ENCODE peak calls at places on chromosome 6, in four cellular contexts. B is A549, E is suprapubic skin, C is tibial nerve. U is an unnamed sample.

GRCh38 chr6:107079429-107079828 is 35.9 kb downstream of the BEND3 start:
- DNase-seq in B (no peak), E (no peak), C (no peak), U (no peak)

GRCh38 chr6:54655162-54655561 is 191.4 kb upstream of the FAM83B start:
- DNase-seq in B (no peak), E (no peak), C (no peak), U (no peak)

GRCh38 chr6:43771858-43772570 is 2.0 kb downstream of the VEGFA start:
- DNase-seq in B (peak; percentile 43), E (no peak), C (peak; percentile 55), U (no peak)

GRCh38 chr6:107673076-107673494 is 151.0 kb downstream of the SCML4 start:
- DNase-seq in B (no peak), E (no peak), C (no peak), U (no peak)

GRCh38 chr6:41153451-41153850 is 696 bp downstream of the TREML1 start:
- DNase-seq in B (no peak), E (no peak), C (no peak), U (no peak)

GRCh38 chr6:157893238-157893637 is 70.2 kb downstream of the SNX9 start:
- DNase-seq in B (no peak), E (no peak), C (no peak), U (no peak)

GRCh38 chr6:42963855-42964605 is 3.5 kb downstream of the GNMT start:
- DNase-seq in B (peak; percentile 34), E (no peak), C (no peak), U (no peak)

GRCh38 chr6:108558372-108559096 is 2.2 kb upstream of the FOXO3 start:
- DNase-seq in B (peak; percentile 65), E (peak; percentile 99), C (peak; percentile 97), U (peak; percentile 100)

GRCh38 chr6:19608546-19608945 is 228.6 kb upstream of the ID4 start:
- DNase-seq in B (no peak), E (no peak), C (no peak), U (no peak)

GRCh38 chr6:19610260-19610659 is 226.9 kb upstream of the ID4 start:
- DNase-seq in B (no peak), E (no peak), C (no peak), U (no peak)

GRCh38 chr6:19616022-19616421 is 221.1 kb upstream of the ID4 start:
- DNase-seq in B (no peak), E (no peak), C (no peak), U (no peak)

GRCh38 chr6:19613678-19614077 is 223.5 kb upstream of the ID4 start:
- DNase-seq in B (no peak), E (no peak), C (no peak), U (no peak)
- TF ChIP-seq CTCF in B (no peak), E (no peak), C (no peak), U (no peak)

GRCh38 chr6:33286946-33287914 is 1.8 kb downstream of the WDR46 start:
- DNase-seq in B (no peak), E (no peak), C (no peak), U (no peak)

GRCh38 chr6:33289784-33290315 is 449 bp downstream of the PFDN6 start:
- DNase-seq in B (no peak), E (no peak), C (no peak), U (no peak)

GRCh38 chr6:33290459-33290858 is 1.1 kb downstream of the PFDN6 start:
- DNase-seq in B (no peak), E (no peak), C (no peak), U (no peak)

GRCh38 chr6:33288141-33288941 is 698 bp downstream of the WDR46 start:
- DNase-seq in B (no peak), E (no peak), C (no peak), U (no peak)

GRCh38 chr6:33288942-33289783 is at the start of the genes PFDN6 and WDR46:
- DNase-seq in B (peak; percentile 96), E (peak; percentile 90), C (peak; percentile 83), U (peak; percentile 95)
- TF ChIP-seq EP300 in B (no peak), E (no peak), C (peak; percentile 88), U (no peak)

GRCh38 chr6:35729722-35730121 is 7.1 kb upstream of the ARMC12 start:
- DNase-seq in B (no peak), E (no peak), C (no peak), U (no peak)

GRCh38 chr6:35731414-35731735 is 5.5 kb upstream of the ARMC12 start:
- DNase-seq in B (peak; percentile 81), E (peak; percentile 99), C (peak; percentile 100), U (peak; percentile 99)

GRCh38 chr6:35733633-35734032 is 3.2 kb upstream of the ARMC12 start:
- DNase-seq in B (no peak), E (no peak), C (no peak), U (no peak)

GRCh38 chr6:35730745-35731413 is 6.0 kb upstream of the ARMC12 start:
- DNase-seq in B (no peak), E (peak; percentile 74), C (peak; percentile 67), U (no peak)

DNA sequence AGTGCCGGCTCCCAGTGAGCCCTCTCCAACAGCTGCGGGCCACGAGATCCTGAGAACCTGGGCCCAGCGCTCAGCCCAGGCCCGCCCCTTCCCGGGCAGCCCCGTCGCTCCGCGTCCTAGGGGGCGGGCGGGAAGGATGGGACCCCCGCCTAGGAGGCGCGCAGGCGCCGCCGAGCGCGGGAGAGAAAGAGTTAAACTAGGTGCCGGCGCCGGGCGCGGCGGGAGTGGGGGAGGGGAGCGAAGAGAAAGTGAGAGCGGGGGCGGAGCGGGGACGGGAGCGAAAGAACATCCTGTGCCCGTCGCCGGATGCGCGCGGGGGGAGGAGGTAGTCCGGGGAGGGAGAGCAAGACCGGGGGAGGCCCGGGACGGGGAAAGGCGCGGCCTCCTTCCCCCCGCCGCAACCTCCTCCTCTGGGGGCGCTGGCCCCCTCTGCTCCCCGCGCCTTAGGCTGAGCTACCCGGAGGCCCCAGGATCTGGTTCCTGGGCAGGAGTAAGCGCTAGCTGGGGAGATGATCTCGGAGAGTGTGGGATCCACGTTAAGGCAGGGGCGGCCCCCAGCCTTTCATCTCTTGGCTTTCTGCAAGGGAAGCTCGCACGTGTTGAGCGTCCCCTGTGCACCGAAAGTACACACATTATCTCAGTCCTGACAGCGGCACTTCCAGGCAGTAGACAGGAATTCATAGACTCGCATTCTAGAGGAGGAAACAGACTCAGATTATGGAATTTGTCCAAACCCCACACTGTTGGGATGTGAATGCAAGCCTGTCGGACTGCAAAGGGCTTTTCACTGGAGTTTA is 4.9 kb upstream of the ARMC12 start:
- DNase-seq in B (peak; percentile 84), E (peak; percentile 98), C (peak; percentile 98), U (peak; percentile 99)
- TF ChIP-seq CTCF in B (no peak), E (no peak), C (no peak), U (no peak)

DNA sequence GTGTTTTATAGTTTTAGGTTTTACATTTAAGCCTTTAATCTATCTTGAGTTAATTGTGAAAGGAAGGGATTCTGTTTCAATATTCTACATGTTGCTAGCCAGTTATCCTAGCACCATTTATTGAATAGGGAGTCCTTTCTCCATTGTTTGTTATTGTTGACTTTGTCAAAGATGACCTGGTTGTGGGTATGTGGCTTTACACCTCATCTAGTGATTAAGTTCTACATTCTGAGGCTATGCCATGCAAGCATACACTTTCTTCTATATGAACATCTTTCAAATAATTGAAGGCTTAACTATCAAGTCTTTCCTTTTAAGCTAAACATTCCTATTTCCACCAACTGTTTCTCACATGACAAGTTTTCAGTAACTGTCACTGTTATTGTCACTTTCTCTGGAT is 46.1 kb downstream of the ME1 start:
- DNase-seq in B (no peak), E (no peak), C (no peak), U (no peak)
- TF ChIP-seq EP300 in B (no peak), E (no peak), C (no peak), U (no peak)

GRCh38 chr6:39642300-39642699 is 82.9 kb downstream of the KIF6 start:
- DNase-seq in B (no peak), E (no peak), C (no peak), U (no peak)
- TF ChIP-seq CTCF in B (no peak), E (no peak), C (no peak), U (no peak)

DNA sequence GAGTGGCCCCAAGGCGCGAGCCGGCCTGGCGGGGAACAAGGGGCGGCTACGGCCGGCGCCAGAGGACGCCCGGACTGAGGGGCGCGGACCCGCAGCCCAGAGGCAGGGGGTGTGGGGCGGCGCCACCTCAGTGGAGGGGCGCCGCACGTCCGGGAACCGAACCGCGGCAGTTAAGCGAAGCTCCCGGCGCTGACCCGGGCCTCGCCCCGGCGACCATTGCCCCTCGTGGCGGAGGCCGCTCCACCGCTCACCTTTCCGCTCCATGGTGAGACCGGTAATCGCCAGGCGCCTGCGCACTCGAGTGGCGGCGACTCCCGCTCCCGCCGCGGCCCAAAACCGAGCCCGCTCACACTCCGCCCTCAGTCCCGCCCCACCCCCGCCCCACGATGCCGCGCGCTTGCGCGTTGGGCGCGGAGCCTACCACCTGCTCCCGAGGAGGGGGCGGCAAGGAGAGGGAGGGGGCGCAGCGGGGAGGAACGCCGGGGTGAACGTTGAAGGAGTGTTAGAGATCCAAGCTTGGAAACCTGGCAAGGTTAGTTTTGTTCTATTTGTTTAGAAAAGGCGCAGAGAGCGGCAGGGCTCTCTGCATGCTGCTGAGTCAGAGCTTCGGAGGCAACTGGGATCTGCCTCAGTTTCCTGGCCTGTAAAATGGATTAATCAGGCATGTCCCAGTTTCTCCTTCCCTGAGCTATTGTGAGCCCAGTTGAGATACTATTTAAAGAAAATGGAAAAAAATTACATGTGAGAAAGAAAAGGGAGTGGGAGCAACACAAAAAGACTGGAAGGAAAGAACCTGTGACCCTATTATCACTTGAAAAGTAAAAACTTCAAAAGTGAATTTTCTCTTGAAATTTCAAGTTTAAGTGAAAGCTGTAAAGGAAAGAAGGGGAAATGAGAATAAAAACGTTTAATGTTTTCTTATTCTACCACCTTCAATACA is at the start of gene SRPK1:
- DNase-seq in B (peak; percentile 71), E (peak; percentile 88), C (peak; percentile 75), U (peak; percentile 93)
- TF ChIP-seq EP300 in B (no peak), E (no peak), C (peak; percentile 69), U (no peak)

GRCh38 chr6:119333707-119334295 is 15.8 kb downstream of the MAN1A1 start:
- DNase-seq in B (no peak), E (no peak), C (no peak), U (no peak)
- TF ChIP-seq CTCF in B (peak; percentile 31), E (peak; percentile 51), C (peak; percentile 23), U (peak; percentile 42)

DNA sequence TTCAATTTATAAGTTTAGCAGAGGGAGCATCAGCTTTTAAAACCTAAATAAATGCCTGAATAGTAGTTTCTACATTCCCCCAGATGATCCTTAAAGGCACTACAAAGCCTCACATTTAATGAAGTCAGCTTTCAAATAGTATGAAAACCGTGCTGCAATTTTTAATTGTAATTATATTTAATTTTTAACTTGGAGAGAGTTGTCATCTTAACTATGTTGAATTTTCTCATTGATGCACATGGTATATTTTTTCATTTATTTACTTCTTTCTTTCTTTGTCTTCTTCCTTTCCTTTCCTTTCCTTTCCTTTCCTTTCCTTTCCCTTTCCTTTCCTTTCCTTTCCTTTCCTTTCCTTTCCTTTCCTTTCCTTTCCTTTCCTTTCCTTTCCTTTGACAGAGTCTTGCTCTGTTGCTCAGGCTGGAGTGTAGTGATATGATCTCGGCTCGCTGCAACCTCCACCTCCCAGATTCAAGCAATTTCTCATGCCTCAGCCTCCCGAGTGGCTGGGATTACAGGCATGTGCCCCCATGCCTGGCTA is 7.7 kb upstream of the SF3B5 start:
- DNase-seq in B (no peak), E (no peak), C (no peak), U (no peak)
- TF ChIP-seq EP300 in B (no peak), E (no peak), C (no peak), U (no peak)